ENCODE peak calls at places on chromosome 5, in six cellular contexts. M is A549, F is IMR-90, Y is HepG2, K is K562, X is GM12878. P is an unnamed sample.

GRCh38 chr5:179549973-179550510 is 312 bp upstream of the RUFY1 start:
- DNase-seq in F (no peak), M (no peak), X (peak; percentile 19), Y (peak; percentile 44), K (peak; percentile 40), P (no peak)

GRCh38 chr5:106730912-106731311 is 939.8 kb downstream of the EFNA5 start:
- DNase-seq in M (no peak), Y (no peak), X (no peak), K (no peak), F (no peak), P (no peak)

GRCh38 chr5:96976-97640 is 5.1 kb downstream of the PLEKHG4B start:
- DNase-seq in K (no peak), Y (no peak), M (no peak), F (no peak), X (no peak), P (no peak)

GRCh38 chr5:179203248-179203647 is 142.0 kb downstream of the ADAMTS2 start:
- DNase-seq in X (no peak), F (no peak), Y (no peak), M (no peak), K (no peak), P (no peak)

GRCh38 chr5:10707198-10708187 is 53.5 kb downstream of the DAP start:
- DNase-seq in X (no peak), K (no peak), Y (no peak), F (peak; percentile 64), M (no peak), P (no peak)

GRCh38 chr5:55427157-55427556 is 107.6 kb downstream of the PLPP1 start:
- DNase-seq in M (no peak), X (no peak), Y (no peak), K (no peak), F (peak; percentile 90), P (no peak)

GRCh38 chr5:1112596-1113331 is 901 bp upstream of the SLC12A7 start:
- DNase-seq in M (no peak), F (no peak), K (no peak), X (no peak), Y (peak; percentile 20), P (no peak)

GRCh38 chr5:124860271-124860670 is 113.8 kb upstream of the ZNF608 start:
- DNase-seq in Y (no peak), M (no peak), X (no peak), F (peak; percentile 16), K (no peak), P (no peak)

GRCh38 chr5:109697339-109697738 is 7.6 kb downstream of the MAN2A1 start:
- DNase-seq in K (peak; percentile 38), X (no peak), M (no peak), F (no peak), Y (no peak), P (no peak)

GRCh38 chr5:65820373-65820772 is 98.4 kb downstream of the NLN start:
- DNase-seq in K (no peak), Y (no peak), M (no peak), F (no peak), X (no peak), P (no peak)

DNA sequence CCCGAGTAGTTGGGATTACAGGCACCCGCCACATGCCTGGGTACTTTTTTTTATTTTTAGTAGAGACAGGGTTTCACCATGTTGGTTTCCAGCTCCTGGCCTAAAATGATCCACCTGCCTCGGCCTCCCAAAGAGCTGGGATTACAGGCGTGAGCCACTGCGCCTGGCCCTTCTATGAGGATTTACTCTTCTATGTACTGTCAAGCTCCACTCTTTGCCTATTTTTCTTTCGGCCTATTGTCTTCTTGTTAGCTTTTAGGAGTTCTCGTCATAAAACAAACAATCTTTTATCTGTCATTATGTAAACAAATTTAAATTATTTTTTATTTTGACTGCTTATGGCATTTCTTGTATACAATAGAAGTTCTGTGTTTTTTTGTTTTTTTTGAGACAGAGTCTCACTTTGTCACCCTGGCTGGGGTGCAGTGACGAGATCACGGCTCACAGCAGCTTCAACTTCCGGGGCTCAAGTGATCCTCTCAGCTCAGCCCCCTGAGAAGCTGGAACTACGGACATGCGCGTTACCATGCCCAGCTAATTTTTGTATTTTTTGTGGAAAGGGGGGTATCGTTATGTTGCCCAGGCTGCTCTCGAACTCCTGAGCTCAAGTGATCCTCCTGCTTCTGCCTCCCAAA is 29.4 kb downstream of the CSNK1A1 start:
- DNase-seq in Y (no peak), K (no peak), M (no peak), F (no peak), X (no peak), P (no peak)
- TF ChIP-seq BHLHE40 in Y (no peak), K (no peak), M (no peak), F (no peak), X (no peak), P (no peak)

DNA sequence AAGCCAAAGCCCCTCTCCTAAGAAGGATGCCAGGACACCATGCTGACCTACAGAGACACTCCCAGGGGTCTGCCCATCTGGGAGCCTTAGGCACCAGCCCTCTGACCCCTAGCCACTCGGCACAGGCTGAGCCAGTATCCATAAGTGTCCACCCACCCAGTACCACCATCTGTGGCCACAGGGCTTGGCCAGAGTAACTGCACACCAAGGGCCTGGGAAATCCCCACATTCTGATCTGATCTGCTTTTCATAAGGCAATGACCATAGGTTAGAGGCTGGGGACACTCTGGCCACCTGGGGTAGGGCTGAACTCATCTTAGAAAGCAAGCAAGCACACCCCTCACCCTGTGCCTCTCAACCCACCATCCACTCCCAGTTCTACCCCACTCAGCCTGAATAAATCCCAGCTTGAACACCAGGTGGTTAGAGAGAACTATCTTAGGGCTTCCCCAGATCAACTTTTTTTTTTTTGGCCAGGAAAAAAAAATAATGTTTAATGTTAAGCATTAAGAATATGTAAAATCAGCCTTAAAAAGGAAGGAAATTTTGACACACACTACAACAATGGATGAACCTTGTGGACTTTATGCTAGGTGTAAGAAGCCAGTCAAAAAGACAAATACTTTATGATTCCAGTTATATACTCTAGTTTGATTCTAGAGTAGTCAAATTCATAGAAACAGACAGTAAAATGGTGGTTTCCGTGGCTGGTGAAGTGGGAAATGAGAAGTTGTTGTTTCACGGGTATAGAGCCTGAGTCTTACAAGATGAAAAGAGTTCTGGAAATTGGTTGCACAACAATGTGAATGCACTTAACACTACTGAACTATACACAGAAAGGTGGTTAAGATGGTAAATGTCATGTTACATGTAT is 6.2 kb downstream of the GNPDA1 start:
- DNase-seq in F (no peak), Y (no peak), K (no peak), X (no peak), M (no peak), P (no peak)
- TF ChIP-seq BHLHE40 in F (no peak), Y (no peak), K (no peak), X (peak; percentile 7), M (no peak), P (no peak)

GRCh38 chr5:95641803-95642220 is 4.8 kb upstream of the RFESD start:
- DNase-seq in K (peak; percentile 29), F (peak; percentile 54), X (no peak), Y (peak; percentile 77), M (no peak), P (no peak)
- TF ChIP-seq BHLHE40 in K (no peak), F (no peak), X (no peak), Y (no peak), M (no peak), P (no peak)

DNA sequence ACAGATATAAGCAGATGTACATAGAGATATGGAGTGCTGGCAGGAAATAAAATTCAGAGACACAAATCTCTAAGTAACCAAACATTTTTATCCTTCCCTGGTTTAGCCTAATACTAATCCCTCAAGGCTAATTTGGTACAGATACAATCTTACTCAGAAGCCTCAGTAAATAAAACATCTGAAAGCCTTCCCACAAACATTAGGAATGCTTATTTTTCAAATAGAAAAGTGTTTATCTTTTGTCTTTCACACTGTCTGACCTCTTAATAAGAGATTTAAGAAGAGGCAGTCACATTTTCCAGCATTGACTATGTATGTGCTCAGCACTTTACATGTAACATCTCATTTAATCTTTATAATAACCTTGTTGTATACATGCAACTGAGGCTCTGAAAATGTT is 399.4 kb downstream of the ARRDC3 start:
- DNase-seq in K (no peak), F (peak; percentile 13), Y (no peak), X (no peak), M (peak; percentile 76), P (no peak)
- TF ChIP-seq BHLHE40 in K (no peak), F (no peak), Y (no peak), X (no peak), M (no peak), P (no peak)

GRCh38 chr5:83572271-83572670 is 100.7 kb downstream of the VCAN start:
- DNase-seq in M (no peak), Y (no peak), K (no peak), X (no peak), F (no peak), P (no peak)

GRCh38 chr5:83564069-83564749 is 92.7 kb downstream of the VCAN start:
- DNase-seq in M (peak; percentile 44), Y (peak; percentile 50), X (no peak), K (peak; percentile 49), F (peak; percentile 63), P (peak; percentile 20)

GRCh38 chr5:83570916-83571315 is 99.4 kb downstream of the VCAN start:
- DNase-seq in F (peak; percentile 54), Y (no peak), K (no peak), M (no peak), X (no peak), P (no peak)

GRCh38 chr5:83563631-83564030 is 92.1 kb downstream of the VCAN start:
- DNase-seq in M (no peak), K (no peak), Y (peak; percentile 88), X (no peak), F (no peak), P (no peak)

DNA sequence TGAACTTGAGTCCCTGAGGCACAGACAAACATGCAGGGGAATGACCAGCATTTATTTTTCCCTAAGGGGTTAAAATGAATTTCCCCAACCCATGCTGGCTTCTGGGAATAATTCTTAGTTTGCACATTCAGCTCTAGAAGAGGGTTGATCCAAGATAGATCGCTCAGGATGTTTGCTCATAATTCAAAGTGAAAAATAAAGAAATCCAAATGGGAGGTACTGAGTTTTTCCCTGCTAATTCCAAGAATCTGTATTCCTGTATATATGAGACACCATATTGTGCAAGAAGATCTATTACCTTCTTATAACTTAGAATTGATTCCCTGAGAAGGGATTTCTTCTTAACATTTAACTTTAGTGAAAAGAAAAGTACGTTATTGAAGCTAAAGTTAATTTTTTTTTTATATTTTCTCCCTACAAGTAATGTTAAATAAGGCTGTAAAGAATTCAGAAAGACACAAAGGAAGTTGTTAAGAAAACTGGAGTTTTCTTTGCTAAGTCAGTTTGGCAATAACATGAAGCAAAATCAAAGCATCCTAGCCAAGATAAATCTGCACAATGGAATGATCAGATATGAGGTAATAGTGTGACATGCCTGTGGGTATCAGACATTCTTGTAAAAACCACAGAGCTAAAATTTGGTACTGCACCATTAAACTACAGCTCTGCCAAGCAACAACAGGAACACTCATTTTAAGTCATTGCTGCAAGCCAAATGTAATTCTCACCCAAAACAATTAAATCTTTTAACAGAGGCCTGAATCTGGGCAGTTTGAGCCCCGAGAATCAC is 96.4 kb downstream of the VCAN start:
- DNase-seq in Y (peak; percentile 6), M (no peak), K (no peak), F (peak; percentile 93), X (no peak), P (no peak)
- TF ChIP-seq BHLHE40 in Y (no peak), M (no peak), K (no peak), F (no peak), X (no peak), P (no peak)

DNA sequence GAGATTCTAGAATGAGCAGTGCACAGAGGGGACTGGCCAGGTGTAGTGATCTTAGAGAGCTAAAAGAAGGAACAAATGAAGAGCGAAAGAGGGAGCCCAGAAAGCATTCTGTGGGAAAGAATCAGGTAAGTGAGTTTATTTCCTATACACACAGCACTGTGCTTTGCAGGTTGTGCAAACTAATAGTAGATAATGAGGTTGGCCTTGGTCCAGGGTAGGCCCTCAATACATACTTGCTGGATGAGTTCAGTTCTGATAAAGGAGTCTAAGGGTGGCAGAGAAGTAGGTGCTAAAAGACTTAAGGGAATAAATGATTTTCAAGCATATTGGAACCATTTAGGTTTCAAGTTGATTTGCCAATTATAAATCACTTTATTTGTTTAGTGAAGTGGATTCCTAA is 122.0 kb downstream of the NPR3 start:
- DNase-seq in Y (no peak), M (no peak), X (no peak), F (no peak), K (no peak), P (no peak)
- TF ChIP-seq BHLHE40 in Y (no peak), M (no peak), X (no peak), F (no peak), K (no peak), P (no peak)

P was measured in HEK293T.